ENCODE peak calls at places on chromosomes 5 and 9, in eight cellular contexts. M, V, I, E, T, N, S and X are unnamed samples.

GRCh38 chr9:130915096-130915447 is 18.5 kb upstream of the QRFP start:
- DNase-seq in V (no peak), N (no peak), I (no peak), E (no peak), S (no peak), T (no peak), M (no peak), X (no peak)

GRCh38 chr5:36656556-36656955 is 50.1 kb downstream of the SLC1A3 start:
- DNase-seq in T (no peak), S (no peak), V (no peak), I (no peak), E (no peak), M (no peak), N (no peak), X (no peak)

GRCh38 chr9:76247426-76247825 is 146.8 kb downstream of the RFK start:
- DNase-seq in T (no peak), V (no peak), E (no peak), M (no peak), I (no peak), N (no peak), S (no peak), X (no peak)

GRCh38 chr5:151912360-151912759 is 12.3 kb downstream of the GLRA1 start:
- DNase-seq in I (no peak), N (no peak), T (peak), V (no peak), E (no peak), M (no peak), S (no peak), X (no peak)

GRCh38 chr5:168603776-168604175 is 24.6 kb upstream of the PANK3 start:
- DNase-seq in N (no peak), I (no peak), M (no peak), V (peak), E (no peak), T (no peak), S (no peak), X (no peak)

GRCh38 chr5:9549941-9550340 is 4.1 kb upstream of the SEMA5A start:
- DNase-seq in S (no peak), T (peak), I (no peak), V (no peak), E (no peak), M (no peak), N (no peak), X (no peak)

GRCh38 chr9:35232867-35233544 is 71.2 kb downstream of the UNC13B start:
- DNase-seq in V (no peak), E (no peak), M (no peak), I (no peak), N (no peak), S (no peak), T (no peak), X (no peak)

GRCh38 chr5:177529247-177529901 is 12.6 kb upstream of the DDX41 start:
- DNase-seq in M (no peak), S (no peak), V (no peak), I (no peak), T (no peak), N (no peak), E (no peak), X (no peak)

GRCh38 chr5:65121880-65122436 is 353.2 kb downstream of the CWC27 start:
- DNase-seq in I (no peak), N (no peak), M (no peak), T (peak), S (peak), V (peak), E (no peak), X (no peak)

GRCh38 chr5:146818790-146819189 is 59.8 kb downstream of the PPP2R2B start:
- DNase-seq in S (no peak), T (no peak), I (no peak), N (no peak), V (no peak), M (no peak), E (no peak), X (no peak)

GRCh38 chr5:80246995-80247729 is 8.7 kb downstream of the SERINC5 start:
- DNase-seq in S (peak), N (peak), T (peak), M (peak), I (no peak), V (peak), E (peak), X (peak)

GRCh38 chr9:96618209-96619108 is 1.2 kb downstream of the CDC14B start:
- DNase-seq in M (peak), V (peak), N (peak), S (peak), T (peak), E (no peak), I (peak), X (no peak)

GRCh38 chr5:97400537-97400936 is 217.5 kb upstream of the RIOK2 start:
- DNase-seq in S (no peak), I (no peak), M (peak), N (no peak), E (no peak), V (no peak), T (no peak), X (no peak)

GRCh38 chr9:134434896-134435506 is 108.7 kb downstream of the RXRA start:
- DNase-seq in S (no peak), I (peak), M (no peak), V (peak), E (peak), T (peak), N (peak), X (peak)

GRCh38 chr5:60888359-60889061 is 44.4 kb upstream of the ELOVL7 start:
- DNase-seq in M (no peak), V (no peak), S (no peak), T (no peak), N (no peak), I (no peak), E (no peak), X (no peak)

GRCh38 chr9:98021306-98022040 is 35.1 kb upstream of the NANS start:
- DNase-seq in E (no peak), N (peak), M (no peak), I (no peak), T (no peak), V (no peak), S (no peak), X (no peak)

GRCh38 chr5:15695171-15695676 is 195.2 kb downstream of the FBXL7 start:
- DNase-seq in V (peak), S (no peak), M (no peak), T (peak), E (no peak), N (no peak), I (no peak), X (no peak)

GRCh38 chr5:137072376-137073174 is 426.6 kb downstream of the SPOCK1 start:
- DNase-seq in S (no peak), I (no peak), T (no peak), V (peak), E (no peak), N (no peak), M (no peak), X (no peak)

GRCh38 chr5:369151-369939 is 47.8 kb downstream of the AHRR start:
- DNase-seq in E (no peak), N (no peak), V (no peak), S (no peak), M (no peak), T (no peak), I (no peak), X (no peak)

GRCh38 chr5:101047181-101047580 is 144.1 kb upstream of the ST8SIA4 start:
- DNase-seq in V (no peak), S (no peak), I (no peak), T (no peak), N (no peak), M (no peak), E (no peak), X (no peak)

GRCh38 chr5:100595152-100595811 is 60.1 kb downstream of the FAM174A start:
- DNase-seq in T (peak), V (peak), M (no peak), N (peak), S (peak), E (no peak), I (no peak), X (peak)

GRCh38 chr9:136982232-136983051 is at the start of gene LCNL1:
- DNase-seq in V (no peak), M (no peak), S (no peak), N (no peak), I (no peak), E (no peak), T (no peak), X (no peak)

GRCh38 chr9:71737455-71737854 is 30.9 kb downstream of the CEMIP2 start:
- DNase-seq in S (no peak), N (no peak), T (no peak), V (peak), I (no peak), M (no peak), E (no peak), X (no peak)

GRCh38 chr5:179271821-179272325 is 73.4 kb downstream of the ADAMTS2 start:
- DNase-seq in N (peak), E (no peak), S (no peak), T (no peak), I (no peak), M (no peak), V (no peak), X (no peak)

GRCh38 chr5:4230531-4230904 is 634.9 kb downstream of the IRX1 start:
- DNase-seq in E (no peak), S (no peak), M (peak), N (no peak), I (no peak), V (no peak), T (no peak), X (no peak)

GRCh38 chr5:29382735-29383280 is 1810.7 kb upstream of the CDH6 start:
- DNase-seq in N (no peak), E (no peak), T (no peak), V (no peak), M (peak), I (no peak), S (peak), X (no peak)

GRCh38 chr5:177447611-177448243 is 1.1 kb downstream of the PRR7 start:
- DNase-seq in N (peak), T (no peak), S (peak), V (peak), I (peak), E (no peak), M (peak), X (no peak)

GRCh38 chr9:98445576-98445975 is 190.1 kb upstream of the TBC1D2 start:
- DNase-seq in E (no peak), N (no peak), M (no peak), T (no peak), V (no peak), S (no peak), I (no peak), X (no peak)

GRCh38 chr9:971901-972511 is 4.4 kb upstream of the DMRT3 start:
- DNase-seq in T (no peak), I (no peak), N (peak), S (no peak), V (no peak), M (peak), E (no peak), X (no peak)

GRCh38 chr9:16828335-16829281 is 41.9 kb downstream of the BNC2 start:
- DNase-seq in E (no peak), V (peak), S (no peak), N (peak), I (no peak), T (peak), M (peak), X (no peak)

GRCh38 chr9:92151691-92152393 is 36.6 kb upstream of the SPTLC1 start:
- DNase-seq in E (peak), N (peak), T (peak), S (no peak), I (no peak), V (peak), M (no peak), X (peak)

GRCh38 chr9:81626511-81626910 is 62.8 kb downstream of the TLE1 start:
- DNase-seq in T (no peak), S (no peak), N (no peak), I (no peak), E (no peak), M (no peak), V (no peak), X (no peak)

GRCh38 chr5:167063788-167064187 is 1227.7 kb upstream of the WWC1 start:
- DNase-seq in V (no peak), S (no peak), I (no peak), T (no peak), E (no peak), N (peak), M (no peak), X (no peak)

GRCh38 chr5:167064199-167064811 is 1227.1 kb upstream of the WWC1 start:
- DNase-seq in I (no peak), V (no peak), N (no peak), T (no peak), M (peak), E (no peak), S (no peak), X (no peak)

GRCh38 chr5:167061695-167062094 is 1229.8 kb upstream of the WWC1 start:
- DNase-seq in T (no peak), M (no peak), E (no peak), S (no peak), N (no peak), V (no peak), I (no peak), X (no peak)

DNA sequence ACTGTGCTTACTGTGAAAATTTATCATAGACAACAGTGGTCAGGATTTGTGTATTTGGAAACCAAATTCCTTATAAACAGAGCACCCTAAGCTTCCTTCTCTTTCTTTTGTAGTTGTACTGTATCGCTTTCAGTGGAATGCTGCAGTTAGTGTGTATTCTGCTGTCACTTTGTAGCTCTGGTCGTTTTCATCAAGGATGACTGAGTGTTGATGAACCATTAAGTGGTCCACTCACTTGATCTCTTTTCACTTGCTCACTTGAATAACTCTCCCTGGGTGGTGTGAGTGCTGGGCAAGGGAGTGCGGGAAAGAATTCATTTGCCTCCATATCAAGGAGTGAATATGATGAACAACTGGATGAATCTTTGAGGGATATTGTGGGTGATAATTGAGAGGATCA is 1225.7 kb upstream of the WWC1 start:
- DNase-seq in V (no peak), N (no peak), I (no peak), S (no peak), T (no peak), M (no peak), E (no peak), X (no peak)
- H3K4me3 ChIP-seq in V (no peak), N (no peak), I (no peak), S (no peak), T (no peak), M (no peak), E (no peak), X (no peak)

GRCh38 chr5:132219981-132220380 is 7.7 kb downstream of the P4HA2 start:
- DNase-seq in N (no peak), S (no peak), I (no peak), V (no peak), M (no peak), E (no peak), T (no peak), X (no peak)

GRCh38 chr5:132223861-132224260 is 3.8 kb downstream of the P4HA2 start:
- DNase-seq in S (no peak), M (no peak), T (no peak), V (no peak), N (no peak), I (no peak), E (no peak), X (no peak)

GRCh38 chr5:132222649-132223038 is 5.0 kb downstream of the P4HA2 start:
- DNase-seq in N (no peak), M (no peak), S (no peak), T (no peak), E (no peak), V (no peak), I (no peak), X (no peak)

GRCh38 chr5:132220476-132220875 is 7.2 kb downstream of the P4HA2 start:
- DNase-seq in S (no peak), T (no peak), M (no peak), E (no peak), N (no peak), V (peak), I (no peak), X (no peak)

DNA sequence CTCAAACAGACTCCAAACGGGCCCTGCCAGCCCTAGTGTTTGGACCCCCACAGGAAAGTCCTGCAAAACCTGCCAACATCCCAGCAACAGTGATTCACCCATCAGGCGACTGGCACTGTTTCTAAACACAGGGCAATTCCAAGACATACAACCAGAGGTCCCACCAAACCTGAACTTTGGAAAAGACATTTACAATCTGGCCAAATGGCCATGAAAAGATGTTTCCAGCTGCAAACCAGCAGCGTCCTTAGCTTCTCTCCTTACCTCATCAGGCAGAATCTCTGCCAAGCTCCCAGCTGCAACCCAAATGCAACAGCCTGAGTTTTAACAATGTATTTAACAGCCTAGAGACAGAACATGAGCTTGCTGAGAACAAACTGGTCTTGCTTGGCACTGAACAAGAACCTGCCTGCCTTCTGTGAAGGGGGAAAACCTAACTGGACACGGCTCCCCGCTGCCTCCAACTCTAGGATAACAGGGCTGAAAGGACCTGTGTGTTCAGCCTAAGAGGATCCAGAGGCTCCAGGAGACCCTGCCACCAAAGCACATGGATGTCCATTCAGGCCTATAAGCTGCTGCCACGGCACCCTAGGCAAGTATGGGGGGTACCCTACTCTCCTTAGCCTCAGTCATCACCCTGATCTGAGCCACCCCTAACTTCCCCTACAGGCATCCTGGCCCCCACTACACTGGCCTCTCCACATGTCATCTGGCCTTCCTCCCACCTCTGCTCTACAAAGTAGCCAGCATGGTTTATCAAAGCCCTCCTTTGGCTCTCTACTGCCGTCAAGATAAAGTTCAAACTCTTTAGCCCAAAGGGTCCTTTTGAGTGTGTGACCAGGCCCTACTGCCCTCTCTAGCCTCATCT is 5.6 kb downstream of the P4HA2 start:
- DNase-seq in I (no peak), V (peak), S (no peak), E (peak), T (no peak), N (no peak), M (no peak), X (no peak)
- TF ChIP-seq CTCF in I (no peak), V (no peak), S (no peak), E (no peak), T (peak), N (peak), M (no peak), X (no peak)

GRCh38 chr5:43554497-43554896 is 2.4 kb downstream of the PAIP1 start:
- DNase-seq in M (no peak), S (no peak), E (no peak), N (no peak), I (no peak), T (no peak), V (no peak), X (no peak)
- H3K4me3 ChIP-seq in M (peak), S (peak), E (no peak), N (peak), I (no peak), T (peak), V (no peak), X (peak)

DNA sequence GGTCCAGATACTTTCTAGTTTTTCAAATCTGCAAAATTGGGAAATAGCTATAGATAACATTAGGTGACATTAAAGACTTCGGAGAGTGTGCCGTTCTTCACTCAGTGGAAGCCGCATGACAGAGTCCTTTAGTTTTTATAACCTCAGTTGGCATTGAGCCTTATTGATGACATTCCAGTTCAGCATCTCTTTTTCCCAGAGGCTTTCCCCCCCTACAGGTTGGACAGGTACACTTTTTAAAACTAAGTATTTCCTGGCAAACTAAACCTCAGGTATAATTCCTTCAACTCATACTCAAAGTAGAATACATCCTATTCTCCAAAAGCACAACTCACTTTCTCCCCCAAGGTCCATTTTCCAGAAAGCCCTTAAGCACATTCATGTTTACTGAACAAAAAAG is 58.7 kb downstream of the SLC46A2 start:
- DNase-seq in S (no peak), N (no peak), E (no peak), T (no peak), V (no peak), M (no peak), I (no peak), X (no peak)
- TF ChIP-seq CTCF in S (no peak), N (no peak), E (no peak), T (no peak), V (no peak), M (no peak), I (no peak), X (no peak)

DNA sequence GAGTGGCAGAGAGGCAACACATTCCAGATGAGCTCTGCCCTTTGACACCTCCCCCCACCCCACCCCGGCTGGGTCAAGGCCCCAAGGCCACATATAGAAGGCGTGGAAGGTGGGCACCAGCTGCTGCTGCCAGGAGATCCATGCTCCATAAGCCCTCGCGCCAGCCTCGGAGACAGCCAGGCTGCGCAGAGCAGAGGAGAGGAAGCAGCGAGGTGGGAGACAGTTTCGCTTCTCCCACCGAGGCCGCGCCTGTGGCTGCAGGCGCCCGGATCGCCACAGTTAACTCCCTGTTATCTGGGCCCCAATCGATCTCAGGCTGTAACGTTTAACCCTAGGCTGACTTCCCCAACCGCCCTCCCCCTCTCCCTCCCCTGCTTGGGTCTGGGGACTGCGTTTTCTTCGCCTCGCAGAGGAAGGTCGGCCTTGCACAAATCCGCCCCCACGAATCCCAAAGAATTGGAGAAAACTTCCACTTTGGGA is 1.2 kb upstream of the CXXC5 start:
- DNase-seq in S (peak), I (peak), V (no peak), N (peak), T (no peak), E (no peak), M (peak), X (no peak)
- H3K4me3 ChIP-seq in S (peak), I (no peak), V (no peak), N (no peak), T (no peak), E (no peak), M (peak), X (peak)

DNA sequence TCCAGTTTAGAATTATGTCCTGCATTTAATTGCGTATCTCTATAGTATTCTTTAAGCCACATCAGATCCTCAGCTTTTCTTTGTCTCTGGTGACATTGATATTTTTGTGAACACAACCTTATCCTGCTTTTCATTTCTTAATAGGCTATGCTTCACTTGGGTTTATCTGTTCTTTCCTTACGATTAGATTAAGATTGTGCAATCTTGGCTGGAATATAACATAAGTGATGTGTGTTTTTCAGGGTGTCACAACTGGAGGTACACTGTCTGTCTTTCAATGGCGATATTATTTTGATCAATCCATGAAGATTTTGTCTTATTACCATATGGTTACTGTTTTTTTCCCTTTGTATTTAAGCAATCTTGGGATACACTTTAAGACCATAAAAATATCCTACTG is 23.6 kb downstream of the NAA35 start:
- DNase-seq in E (no peak), N (no peak), M (no peak), S (no peak), T (no peak), I (no peak), V (no peak), X (no peak)
- TF ChIP-seq CTCF in E (no peak), N (no peak), M (no peak), S (no peak), T (no peak), I (no peak), V (no peak), X (no peak)

GRCh38 chr5:39447968-39448367 is 23.2 kb upstream of the DAB2 start:
- DNase-seq in E (no peak), N (no peak), I (peak), M (no peak), T (no peak), V (no peak), S (no peak), X (no peak)
- H3K4me3 ChIP-seq in E (no peak), N (no peak), I (no peak), M (no peak), T (no peak), V (no peak), S (no peak), X (no peak)